ENCODE peak calls at places on chromosomes 1 and 21, in nine cellular contexts. T is astrocyte of the spinal cord, J is omental fat pad, R is progenitor cell of endocrine pancreas, S is osteoblast, X is mammary epithelial cell, Y is lower leg skin, I is osteocyte, O is GM13977. F is an unnamed sample.

GRCh38 chr21:18164933-18165332 is 79.7 kb upstream of the CHODL start:
- DNase-seq in O (no peak), Y (no peak), I (no peak), T (no peak), S (no peak), R (no peak), X (no peak), J (no peak), F (no peak)

GRCh38 chr1:86739901-86740507 is 35.6 kb downstream of the SH3GLB1 start:
- DNase-seq in X (no peak), R (no peak), T (no peak), S (no peak), Y (no peak), I (no peak), J (no peak), O (no peak), F (no peak)

GRCh38 chr1:207181838-207182237 is 77.8 kb downstream of the C4BPA start:
- DNase-seq in R (no peak), T (no peak), X (peak), S (no peak), J (no peak), Y (no peak), I (no peak), O (no peak), F (no peak)

GRCh38 chr1:3462356-3463012 is 8.0 kb downstream of the ARHGEF16 start:
- DNase-seq in X (no peak), O (no peak), J (no peak), Y (no peak), T (no peak), R (no peak), I (no peak), S (peak), F (no peak)

GRCh38 chr1:212946872-212947271 is 3.5 kb upstream of the VASH2 start:
- DNase-seq in S (no peak), T (no peak), X (no peak), I (no peak), R (no peak), O (no peak), J (no peak), Y (no peak), F (no peak)

GRCh38 chr1:228282329-228283042 is 74.6 kb downstream of the OBSCN start:
- DNase-seq in T (no peak), S (no peak), I (no peak), Y (no peak), O (no peak), R (no peak), X (peak), J (no peak), F (peak)

GRCh38 chr1:9031484-9032259 is 5.4 kb upstream of the SLC2A7 start:
- DNase-seq in J (no peak), O (no peak), S (no peak), R (no peak), Y (no peak), X (no peak), T (no peak), I (no peak), F (no peak)

GRCh38 chr1:112698366-112699310 is 8.3 kb downstream of the RHOC start:
- DNase-seq in Y (no peak), S (peak), X (no peak), O (no peak), R (no peak), J (no peak), T (no peak), I (peak), F (no peak)

GRCh38 chr1:101460709-101461108 is 223.9 kb downstream of the S1PR1 start:
- DNase-seq in S (no peak), I (no peak), O (no peak), T (no peak), R (no peak), J (no peak), Y (no peak), X (peak), F (no peak)

GRCh38 chr1:54352755-54353154 is 53.4 kb downstream of the SSBP3 start:
- DNase-seq in J (no peak), I (no peak), T (no peak), R (no peak), S (no peak), O (no peak), Y (no peak), X (no peak), F (no peak)

GRCh38 chr1:31756578-31756977 is 7.6 kb downstream of the ADGRB2 start:
- DNase-seq in S (no peak), J (no peak), T (no peak), I (no peak), X (no peak), Y (no peak), O (no peak), R (no peak), F (no peak)

GRCh38 chr1:18299441-18300338 is 181.0 kb upstream of the KLHDC7A start:
- DNase-seq in O (peak), I (no peak), R (no peak), Y (no peak), X (no peak), S (peak), T (no peak), J (no peak), F (no peak)

GRCh38 chr1:913491-914252 is 10.1 kb upstream of the SAMD11 start:
- DNase-seq in O (no peak), X (no peak), I (no peak), Y (no peak), R (peak), J (no peak), T (no peak), S (peak), F (no peak)

GRCh38 chr1:151934048-151934493 is 24.8 kb upstream of the THEM4 start:
- DNase-seq in I (no peak), S (peak), R (no peak), O (peak), X (peak), J (no peak), T (peak), Y (peak), F (no peak)

GRCh38 chr1:40844887-40845878 is 17.0 kb downstream of the CITED4 start:
- DNase-seq in O (no peak), J (no peak), I (no peak), Y (no peak), X (no peak), T (no peak), S (no peak), R (no peak), F (no peak)

GRCh38 chr1:233509596-233509995 is 104.3 kb upstream of the KCNK1 start:
- DNase-seq in Y (no peak), R (no peak), X (peak), S (no peak), J (no peak), T (no peak), O (no peak), I (no peak), F (no peak)

GRCh38 chr21:38760017-38760761 is 45.5 kb upstream of the ETS2 start:
- DNase-seq in R (no peak), O (no peak), T (no peak), Y (no peak), S (no peak), I (no peak), X (no peak), J (no peak), F (no peak)

GRCh38 chr21:29671728-29672127 is 268.1 kb downstream of the GRIK1 start:
- DNase-seq in I (no peak), J (no peak), X (no peak), T (no peak), Y (no peak), O (no peak), R (no peak), S (no peak), F (no peak)

GRCh38 chr1:99659755-99660210 is 13.9 kb downstream of the PALMD start:
- DNase-seq in T (peak), I (no peak), J (no peak), O (no peak), X (peak), R (no peak), Y (peak), S (no peak), F (peak)

GRCh38 chr1:50155564-50155963 is 46.8 kb downstream of the ELAVL4 start:
- DNase-seq in J (no peak), T (no peak), O (no peak), I (no peak), S (no peak), X (peak), Y (no peak), R (no peak), F (no peak)

GRCh38 chr1:187987236-187987776 is 1158.6 kb downstream of the PLA2G4A start:
- DNase-seq in X (peak), R (no peak), J (no peak), I (no peak), Y (no peak), O (no peak), S (no peak), T (no peak), F (no peak)

GRCh38 chr1:156119503-156120209 is 5.1 kb downstream of the LMNA start:
- DNase-seq in S (no peak), I (no peak), R (no peak), O (no peak), T (peak), J (no peak), X (peak), Y (no peak), F (peak)

GRCh38 chr21:38802050-38803026 is 3.4 kb upstream of the ETS2 start:
- DNase-seq in X (no peak), I (no peak), R (no peak), T (no peak), Y (no peak), S (no peak), O (no peak), J (no peak), F (no peak)

GRCh38 chr1:2143814-2144500 is 50.6 kb downstream of the FAAP20 start:
- DNase-seq in O (no peak), X (no peak), I (no peak), S (peak), Y (no peak), R (no peak), T (no peak), J (no peak), F (no peak)

GRCh38 chr1:24203404-24203803 is 16.3 kb upstream of the IFNLR1 start:
- DNase-seq in R (no peak), J (no peak), Y (no peak), O (peak), X (peak), T (no peak), S (no peak), I (no peak), F (no peak)

GRCh38 chr1:18907914-18908845 is 5.8 kb upstream of the ALDH4A1 start:
- DNase-seq in I (no peak), Y (no peak), J (no peak), O (peak), T (no peak), X (no peak), R (no peak), S (peak), F (no peak)

GRCh38 chr1:176227579-176227978 is 20.5 kb upstream of the COP1 start:
- DNase-seq in T (no peak), X (no peak), I (no peak), R (no peak), O (no peak), Y (no peak), J (no peak), S (no peak), F (no peak)

GRCh38 chr1:115499253-115499652 is 142.5 kb upstream of the VANGL1 start:
- DNase-seq in X (no peak), T (no peak), I (no peak), R (no peak), O (no peak), Y (no peak), S (no peak), J (no peak), F (no peak)

GRCh38 chr1:202952818-202953217 is 5.3 kb downstream of the ADIPOR1 start:
- DNase-seq in I (no peak), T (peak), Y (peak), J (no peak), X (peak), S (peak), O (no peak), R (no peak), F (peak)

GRCh38 chr1:46098043-46098712 is 34.3 kb downstream of the PIK3R3 start:
- DNase-seq in S (no peak), O (no peak), T (no peak), J (no peak), R (no peak), Y (no peak), X (no peak), I (no peak), F (no peak)

GRCh38 chr1:118300808-118301207 is 115.8 kb upstream of the SPAG17 start:
- DNase-seq in R (no peak), T (no peak), S (no peak), I (no peak), Y (no peak), X (no peak), J (no peak), O (no peak), F (no peak)

GRCh38 chr1:118302145-118302544 is 117.1 kb upstream of the SPAG17 start:
- DNase-seq in O (no peak), Y (peak), R (no peak), T (no peak), X (no peak), J (no peak), I (no peak), S (no peak), F (peak)

GRCh38 chr1:118303534-118303933 is 118.5 kb upstream of the SPAG17 start:
- DNase-seq in R (no peak), O (no peak), I (no peak), Y (no peak), T (no peak), X (no peak), S (no peak), J (no peak), F (no peak)

GRCh38 chr1:118304722-118305344 is 119.8 kb upstream of the SPAG17 start:
- DNase-seq in J (no peak), S (peak), X (no peak), T (peak), Y (no peak), R (no peak), I (no peak), O (no peak), F (no peak)
- TF ChIP-seq CTCF in J (no peak), S (peak), X (peak), T (peak), Y (no peak), R (peak), I (peak), O (peak), F (peak)

GRCh38 chr1:197774691-197775281 is 494 bp downstream of the DENND1B start:
- DNase-seq in I (no peak), R (peak), Y (no peak), J (no peak), S (peak), T (peak), X (peak), O (peak), F (peak)

GRCh38 chr1:197773856-197774255 is 1.4 kb downstream of the DENND1B start:
- DNase-seq in T (peak), Y (no peak), R (no peak), I (no peak), J (no peak), X (no peak), O (no peak), S (no peak), F (no peak)

GRCh38 chr1:197776348-197777082 is 1.2 kb upstream of the DENND1B start:
- DNase-seq in J (no peak), X (peak), O (peak), T (peak), I (no peak), R (no peak), Y (no peak), S (peak), F (peak)

GRCh38 chr1:197778326-197778922 is 3.1 kb upstream of the DENND1B start:
- DNase-seq in S (no peak), O (no peak), X (no peak), J (no peak), R (no peak), I (no peak), T (no peak), Y (no peak), F (no peak)

GRCh38 chr1:197775282-197776262 is at the start of gene DENND1B:
- DNase-seq in R (peak), I (peak), S (peak), T (peak), J (no peak), O (peak), Y (peak), X (peak), F (peak)
- TF ChIP-seq CTCF in R (peak), I (no peak), S (no peak), T (no peak), J (no peak), O (no peak), Y (no peak), X (no peak), F (no peak)

GRCh38 chr1:239676522-239677273 is 290.3 kb downstream of the CHRM3 start:
- DNase-seq in J (no peak), I (no peak), X (no peak), Y (no peak), R (no peak), T (no peak), O (no peak), S (no peak), F (no peak)
- TF ChIP-seq CTCF in J (no peak), I (no peak), X (no peak), Y (no peak), R (no peak), T (no peak), O (no peak), S (no peak), F (no peak)

DNA sequence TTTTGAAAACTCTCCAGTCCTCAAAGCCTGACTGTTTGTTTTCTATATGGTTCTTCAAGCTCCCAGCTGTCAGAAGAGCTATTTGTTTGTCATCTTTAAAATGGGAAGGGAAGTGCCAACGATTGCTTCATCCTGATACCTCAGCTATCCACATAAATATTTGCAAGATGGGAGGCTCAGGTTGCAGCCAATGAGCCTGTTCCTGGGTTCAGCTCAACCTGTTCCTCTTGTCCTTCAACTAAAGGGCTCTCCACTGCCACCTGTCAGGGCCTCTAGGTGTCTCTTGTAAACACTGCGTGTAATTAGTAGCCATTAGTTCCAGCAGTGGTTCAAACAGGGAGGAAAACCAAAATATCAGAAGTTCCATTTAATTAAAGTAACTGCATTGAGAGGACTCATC is 445.1 kb downstream of the AJAP1 start:
- DNase-seq in I (no peak), Y (no peak), R (no peak), S (no peak), O (no peak), J (no peak), X (no peak), T (no peak), F (no peak)
- TF ChIP-seq CTCF in I (no peak), Y (no peak), R (no peak), S (no peak), O (no peak), J (no peak), X (no peak), T (no peak), F (no peak)

F was measured in foreskin fibroblast.